ENCODE peak calls at places on chromosomes 5 and 9, in six cellular contexts. S, X, Q, D, M and T are unnamed samples.

GRCh38 chr9:37859043-37859442 is 44.9 kb downstream of the SLC25A51 start:
- DNase-seq in S (no peak), X (no peak), Q (no peak), D (no peak), M (no peak), T (no peak)

GRCh38 chr5:68424799-68425537 is 209.4 kb downstream of the PIK3R1 start:
- DNase-seq in S (peak; percentile 29), X (no peak), Q (no peak), D (no peak), M (peak; percentile 23), T (no peak)

GRCh38 chr9:116318463-116319271 is 165.1 kb downstream of the PAPPA start:
- DNase-seq in S (peak; percentile 84), X (no peak), Q (no peak), D (no peak), M (no peak), T (no peak)

GRCh38 chr5:179869101-179869500 is 10.5 kb upstream of the MRNIP start:
- DNase-seq in S (no peak), X (no peak), Q (no peak), D (no peak), M (no peak), T (no peak)

GRCh38 chr9:128553695-128554094 is 1.3 kb downstream of the SPTAN1 start:
- DNase-seq in S (no peak), X (peak; percentile 48), Q (no peak), D (no peak), M (no peak), T (no peak)

GRCh38 chr9:6925841-6926240 is 168.1 kb downstream of the KDM4C start:
- DNase-seq in S (peak; percentile 42), X (no peak), Q (no peak), D (no peak), M (no peak), T (no peak)

GRCh38 chr9:96376926-96377874 is 6.3 kb downstream of the SLC35D2 start:
- DNase-seq in S (peak; percentile 18), X (peak; percentile 47), Q (no peak), D (no peak), M (peak; percentile 32), T (no peak)

GRCh38 chr5:40359093-40359492 is 320.6 kb upstream of the PTGER4 start:
- DNase-seq in S (no peak), X (no peak), Q (no peak), D (no peak), M (no peak), T (no peak)

GRCh38 chr9:132447346-132447745 is 37.3 kb downstream of the CFAP77 start:
- DNase-seq in S (peak; percentile 73), X (no peak), Q (no peak), D (no peak), M (no peak), T (no peak)

GRCh38 chr5:178418031-178418430 is 172.2 kb downstream of the COL23A1 start:
- DNase-seq in S (no peak), X (no peak), Q (no peak), D (no peak), M (no peak), T (no peak)

GRCh38 chr9:95462419-95463121 is 54.2 kb downstream of the PTCH1 start:
- DNase-seq in S (peak; percentile 91), X (peak; percentile 26), Q (peak; percentile 80), D (peak; percentile 75), M (no peak), T (no peak)

GRCh38 chr5:4295663-4296339 is 700.2 kb downstream of the IRX1 start:
- DNase-seq in S (peak; percentile 68), X (no peak), Q (no peak), D (no peak), M (no peak), T (no peak)

GRCh38 chr9:26856413-26857032 is 36.1 kb downstream of the CAAP1 start:
- DNase-seq in S (peak; percentile 63), X (peak; percentile 14), Q (no peak), D (no peak), M (peak; percentile 17), T (no peak)

GRCh38 chr5:173123416-173123815 is 20.9 kb upstream of the BNIP1 start:
- DNase-seq in S (no peak), X (no peak), Q (no peak), D (no peak), M (no peak), T (no peak)

GRCh38 chr5:42691413-42691861 is 65.2 kb upstream of the CCDC152 start:
- DNase-seq in S (no peak), X (no peak), Q (no peak), D (no peak), M (no peak), T (no peak)

GRCh38 chr5:140043508-140043872 is 391 bp upstream of the NRG2 start:
- DNase-seq in S (peak; percentile 54), X (no peak), Q (no peak), D (no peak), M (peak; percentile 59), T (no peak)

GRCh38 chr5:37721447-37721871 is 118.4 kb downstream of the GDNF start:
- DNase-seq in S (no peak), X (peak; percentile 21), Q (no peak), D (no peak), M (no peak), T (no peak)

GRCh38 chr5:173012882-173013281 is 29.3 kb downstream of the ATP6V0E1 start:
- DNase-seq in S (no peak), X (no peak), Q (no peak), D (no peak), M (no peak), T (no peak)

GRCh38 chr9:86667307-86667706 is 280.0 kb downstream of the GAS1 start:
- DNase-seq in S (no peak), X (no peak), Q (no peak), D (no peak), M (no peak), T (no peak)

GRCh38 chr5:106258591-106259125 is 1412.1 kb downstream of the EFNA5 start:
- DNase-seq in S (peak; percentile 23), X (peak; percentile 65), Q (no peak), D (no peak), M (no peak), T (no peak)

GRCh38 chr5:144368556-144368955 is 197.9 kb downstream of the KCTD16 start:
- DNase-seq in S (no peak), X (no peak), Q (no peak), D (no peak), M (no peak), T (no peak)

GRCh38 chr9:83472221-83472665 is 66.0 kb downstream of the FRMD3 start:
- DNase-seq in S (no peak), X (peak; percentile 89), Q (no peak), D (no peak), M (no peak), T (no peak)